ENCODE peak calls at places on chromosome 1, in nine cellular contexts. G, T, Q, X, F, U, Y, E and R are unnamed samples.

GRCh38 chr1:220045356-220046051 is 801 bp downstream of the EPRS1 start:
- DNase-seq in G (no peak), T (no peak), Q (no peak), X (no peak), F (peak), U (no peak), Y (no peak), E (no peak), R (no peak)

GRCh38 chr1:154220970-154221814 is 437 bp downstream of the UBAP2L start:
- DNase-seq in G (no peak), T (no peak), Q (peak), X (no peak), F (peak), U (peak), Y (peak), E (peak), R (no peak)

GRCh38 chr1:71269823-71270222 is 189.0 kb upstream of the ZRANB2 start:
- DNase-seq in G (no peak), T (no peak), Q (no peak), X (no peak), F (no peak), U (no peak), Y (peak), E (no peak), R (no peak)

GRCh38 chr1:146012703-146013565 is 8.6 kb downstream of the HJV start:
- DNase-seq in G (peak), T (peak), Q (no peak), X (peak), F (no peak), U (no peak), Y (peak), E (no peak), R (peak)

GRCh38 chr1:192697771-192698170 is 61.8 kb downstream of the RGS13 start:
- DNase-seq in G (no peak), T (no peak), Q (no peak), X (no peak), F (no peak), U (no peak), Y (no peak), E (no peak), R (no peak)

GRCh38 chr1:180270767-180271639 is 40.9 kb downstream of the LHX4 start:
- DNase-seq in G (no peak), T (no peak), Q (no peak), X (no peak), F (peak), U (no peak), Y (no peak), E (no peak), R (no peak)

GRCh38 chr1:40392206-40392605 is 18.7 kb downstream of the SMAP2 start:
- DNase-seq in G (peak), T (peak), Q (no peak), X (no peak), F (peak), U (no peak), Y (peak), E (no peak), R (peak)

GRCh38 chr1:175824079-175824478 is 80.7 kb upstream of the TNR start:
- DNase-seq in G (no peak), T (no peak), Q (no peak), X (no peak), F (peak), U (no peak), Y (no peak), E (no peak), R (no peak)

GRCh38 chr1:118716775-118717174 is 271.4 kb downstream of the TBX15 start:
- DNase-seq in G (no peak), T (no peak), Q (no peak), X (no peak), F (no peak), U (no peak), Y (peak), E (no peak), R (no peak)

GRCh38 chr1:203996126-203996525 is 76.8 kb upstream of the SOX13 start:
- DNase-seq in G (no peak), T (peak), Q (no peak), X (no peak), F (peak), U (peak), Y (peak), E (no peak), R (no peak)

GRCh38 chr1:60952566-60953215 is 129.7 kb upstream of the NFIA start:
- DNase-seq in G (no peak), T (no peak), Q (no peak), X (no peak), F (no peak), U (no peak), Y (no peak), E (no peak), R (no peak)

GRCh38 chr1:19043579-19044443 is 87.3 kb upstream of the IFFO2 start:
- DNase-seq in G (no peak), T (no peak), Q (no peak), X (no peak), F (no peak), U (no peak), Y (no peak), E (peak), R (no peak)

GRCh38 chr1:180627411-180627810 is 4.4 kb upstream of the XPR1 start:
- DNase-seq in G (no peak), T (no peak), Q (no peak), X (no peak), F (no peak), U (no peak), Y (peak), E (no peak), R (no peak)

GRCh38 chr1:245671349-245671748 is 516.6 kb downstream of the KIF26B start:
- DNase-seq in G (no peak), T (no peak), Q (no peak), X (no peak), F (no peak), U (no peak), Y (no peak), E (no peak), R (no peak)

GRCh38 chr1:113881661-113882060 is 5.7 kb downstream of the BCL2L15 start:
- DNase-seq in G (no peak), T (no peak), Q (no peak), X (no peak), F (peak), U (no peak), Y (no peak), E (no peak), R (no peak)

GRCh38 chr1:121546830-121547680 is 362.3 kb downstream of the SRGAP2C start:
- DNase-seq in G (peak), T (no peak), Q (no peak), X (no peak), F (no peak), U (no peak), Y (peak), E (no peak), R (peak)

GRCh38 chr1:55172272-55172671 is 42.9 kb downstream of the USP24 start:
- DNase-seq in G (no peak), T (no peak), Q (no peak), X (no peak), F (no peak), U (no peak), Y (no peak), E (no peak), R (no peak)

GRCh38 chr1:67752306-67752705 is 67.3 kb downstream of the GADD45A start:
- DNase-seq in G (no peak), T (no peak), Q (no peak), X (no peak), F (no peak), U (no peak), Y (no peak), E (no peak), R (no peak)

GRCh38 chr1:171494086-171494485 is 8.8 kb downstream of the PRRC2C start:
- DNase-seq in G (no peak), T (no peak), Q (no peak), X (no peak), F (no peak), U (no peak), Y (no peak), E (no peak), R (no peak)

GRCh38 chr1:29540801-29541357 is 304.6 kb downstream of the PTPRU start:
- DNase-seq in G (no peak), T (no peak), Q (no peak), X (no peak), F (no peak), U (no peak), Y (no peak), E (no peak), R (no peak)

GRCh38 chr1:201025571-201026002 is 2.1 kb upstream of the KIF21B start:
- DNase-seq in G (no peak), T (peak), Q (no peak), X (no peak), F (peak), U (no peak), Y (peak), E (no peak), R (no peak)